ENCODE peak calls at places on chromosome 7, in four cellular contexts. H is K562, Z is GM12878, Y is IMR-90. C is an unnamed sample.

GRCh38 chr7:137772748-137773147 is 74.0 kb downstream of the DGKI start:
- DNase-seq in H (no peak), Z (no peak), Y (peak), C (peak)

GRCh38 chr7:35647171-35647574 is 47.8 kb downstream of the HERPUD2 start:
- DNase-seq in H (peak), Z (no peak), Y (peak), C (peak)

GRCh38 chr7:134448359-134449229 is 10.3 kb downstream of the AKR1B1 start:
- DNase-seq in H (peak), Z (no peak), Y (peak), C (peak)

GRCh38 chr7:107387573-107388219 is 82.2 kb upstream of the GPR22 start:
- DNase-seq in H (peak), Z (no peak), Y (peak), C (peak)

GRCh38 chr7:19119372-19119771 is 1.9 kb upstream of the TWIST1 start:
- DNase-seq in H (no peak), Z (no peak), Y (no peak), C (no peak)

GRCh38 chr7:29881724-29882123 is 75.4 kb downstream of the WIPF3 start:
- DNase-seq in H (no peak), Z (no peak), Y (no peak), C (no peak)

GRCh38 chr7:39587393-39587792 is 21.2 kb downstream of the YAE1 start:
- DNase-seq in H (no peak), Z (no peak), Y (peak), C (no peak)

GRCh38 chr7:16697507-16698199 is 51.7 kb downstream of the BZW2 start:
- DNase-seq in H (no peak), Z (no peak), Y (peak), C (no peak)

GRCh38 chr7:44980393-44981034 is 1.7 kb upstream of the MYO1G start:
- DNase-seq in H (no peak), Z (peak), Y (peak), C (no peak)

GRCh38 chr7:8751557-8752231 is 318.3 kb downstream of the NXPH1 start:
- DNase-seq in H (peak), Z (no peak), Y (no peak), C (no peak)

GRCh38 chr7:154744861-154745258 is 258.1 kb downstream of the PAXIP1 start:
- DNase-seq in H (no peak), Z (no peak), Y (no peak), C (no peak)

GRCh38 chr7:132402096-132402495 is 174.2 kb downstream of the PLXNA4 start:
- DNase-seq in H (no peak), Z (no peak), Y (no peak), C (no peak)

GRCh38 chr7:45576249-45576929 is 2.2 kb downstream of the ADCY1 start:
- DNase-seq in H (no peak), Z (no peak), Y (no peak), C (no peak)

GRCh38 chr7:106871793-106872571 is 6.9 kb downstream of the PIK3CG start:
- DNase-seq in H (peak), Z (no peak), Y (no peak), C (peak)

GRCh38 chr7:18378989-18379605 is 116.5 kb upstream of the HDAC9 start:
- DNase-seq in H (no peak), Z (no peak), Y (no peak), C (no peak)

GRCh38 chr7:46811529-46811928 is 770.4 kb downstream of the TNS3 start:
- DNase-seq in H (no peak), Z (no peak), Y (peak), C (no peak)

GRCh38 chr7:114488696-114489095 is 74.1 kb downstream of the FOXP2 start:
- DNase-seq in H (no peak), Z (no peak), Y (no peak), C (peak)

GRCh38 chr7:12386237-12386839 is 17.3 kb downstream of the VWDE start:
- DNase-seq in H (peak), Z (no peak), Y (no peak), C (no peak)

GRCh38 chr7:90788057-90788456 is 191.9 kb downstream of the CDK14 start:
- DNase-seq in H (no peak), Z (no peak), Y (peak), C (no peak)

GRCh38 chr7:74525881-74526280 is 72.2 kb downstream of the GTF2IRD1 start:
- DNase-seq in H (no peak), Z (no peak), Y (no peak), C (no peak)

GRCh38 chr7:86653919-86654659 is 10.4 kb downstream of the GRM3 start:
- DNase-seq in H (no peak), Z (no peak), Y (no peak), C (no peak)

GRCh38 chr7:149022961-149023360 is 5.3 kb downstream of the PDIA4 start:
- DNase-seq in H (no peak), Z (no peak), Y (no peak), C (no peak)

GRCh38 chr7:37391791-37392672 is 56.6 kb downstream of the ELMO1 start:
- DNase-seq in H (no peak), Z (no peak), Y (no peak), C (peak)

GRCh38 chr7:143434660-143435059 is 8.6 kb upstream of the TAS2R60 start:
- DNase-seq in H (peak), Z (no peak), Y (peak), C (no peak)

GRCh38 chr7:143433759-143434158 is 9.5 kb upstream of the TAS2R60 start:
- DNase-seq in H (no peak), Z (no peak), Y (no peak), C (peak)

GRCh38 chr7:143435266-143435665 is 8.0 kb upstream of the TAS2R60 start:
- DNase-seq in H (no peak), Z (no peak), Y (no peak), C (no peak)

GRCh38 chr7:143436539-143436938 is 6.7 kb upstream of the TAS2R60 start:
- DNase-seq in H (no peak), Z (no peak), Y (no peak), C (no peak)

DNA sequence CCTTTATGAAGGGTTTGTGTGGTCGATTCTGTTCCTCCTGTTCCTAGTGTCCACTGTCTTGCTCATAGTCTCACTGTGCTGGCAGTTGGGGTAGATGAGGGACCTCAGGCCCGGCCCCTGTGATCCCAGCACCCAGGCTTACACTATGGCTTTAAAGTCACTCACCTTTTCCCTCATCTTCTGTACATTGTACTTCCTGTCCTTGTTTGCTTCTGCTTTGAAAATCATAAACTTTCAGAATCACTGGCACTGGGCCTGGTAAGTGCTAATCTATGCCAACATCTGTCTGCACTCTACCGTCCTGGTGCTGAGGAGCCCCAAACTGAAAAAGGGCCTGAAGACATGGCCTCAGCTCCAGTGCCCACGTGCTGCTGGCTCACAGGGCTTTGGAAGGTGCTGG is 5.7 kb upstream of the TAS2R60 start:
- DNase-seq in H (no peak), Z (no peak), Y (no peak), C (peak)
- TF ChIP-seq FOS in H (no peak), Z (no peak), Y (no peak), C (no peak)

GRCh38 chr7:139914306-139914747 is 85.3 kb downstream of the TBXAS1 start:
- DNase-seq in H (peak), Z (no peak), Y (peak), C (peak)

GRCh38 chr7:139913555-139914135 is 84.6 kb downstream of the TBXAS1 start:
- DNase-seq in H (no peak), Z (no peak), Y (no peak), C (no peak)

GRCh38 chr7:139915301-139915863 is 86.3 kb downstream of the TBXAS1 start:
- DNase-seq in H (no peak), Z (no peak), Y (peak), C (no peak)

GRCh38 chr7:139915864-139916716 is 87.0 kb downstream of the TBXAS1 start:
- DNase-seq in H (peak), Z (peak), Y (peak), C (peak)

GRCh38 chr7:139914861-139915300 is 85.8 kb downstream of the TBXAS1 start:
- DNase-seq in H (no peak), Z (no peak), Y (peak), C (peak)
- TF ChIP-seq FOS in H (no peak), Z (no peak), Y (no peak), C (no peak)

GRCh38 chr7:27958933-27959548 is 219.1 kb downstream of the TAX1BP1 start:
- DNase-seq in H (no peak), Z (no peak), Y (no peak), C (no peak)

GRCh38 chr7:27960415-27960814 is 220.2 kb downstream of the JAZF1 start:
- DNase-seq in H (no peak), Z (no peak), Y (no peak), C (no peak)

GRCh38 chr7:27962250-27962649 is 218.3 kb downstream of the JAZF1 start:
- DNase-seq in H (no peak), Z (no peak), Y (peak), C (no peak)

GRCh38 chr7:27964840-27965239 is 215.8 kb downstream of the JAZF1 start:
- DNase-seq in H (no peak), Z (no peak), Y (no peak), C (no peak)

DNA sequence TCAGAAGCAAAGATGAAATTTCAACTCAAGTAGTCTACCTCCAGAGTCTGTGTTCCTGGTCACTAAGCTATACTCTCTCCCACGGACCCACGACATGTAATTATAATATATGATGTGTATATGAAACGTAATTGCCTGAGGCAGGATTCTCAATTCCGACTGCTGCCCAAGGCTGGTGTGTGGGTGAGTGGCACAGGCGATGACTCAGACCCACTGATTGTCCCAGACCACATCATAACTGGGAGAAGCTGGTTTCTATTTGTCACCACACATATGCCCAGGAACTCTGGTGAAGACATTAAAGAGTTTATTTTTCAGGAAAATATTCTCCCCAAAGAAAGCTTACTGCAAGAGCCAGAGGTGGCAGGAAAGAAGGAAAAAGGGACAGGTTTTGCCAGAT is 219.3 kb downstream of the JAZF1 start:
- DNase-seq in H (no peak), Z (no peak), Y (peak), C (no peak)
- TF ChIP-seq FOS in H (no peak), Z (no peak), Y (peak), C (peak)

DNA sequence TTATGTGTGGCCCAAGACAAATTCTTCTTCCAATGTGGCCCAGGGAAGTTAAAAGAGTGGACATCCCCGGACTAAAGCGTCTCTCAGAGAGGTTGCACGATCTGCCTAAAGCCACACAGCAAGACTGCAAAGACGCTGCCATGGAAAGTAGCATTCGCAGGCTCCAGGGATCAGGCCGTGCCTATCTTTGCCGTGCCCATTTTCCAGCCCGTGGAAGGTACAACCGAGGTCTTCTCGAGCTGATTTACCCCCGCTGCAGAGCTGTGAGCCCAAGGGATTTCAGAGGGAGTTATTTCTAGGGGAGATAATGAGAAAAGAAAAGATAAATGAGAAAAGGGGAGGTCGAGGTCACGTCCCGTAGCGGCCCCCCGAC is 1.0 kb upstream of the NYAP1 start:
- DNase-seq in H (no peak), Z (no peak), Y (no peak), C (no peak)
- TF ChIP-seq FOS in H (no peak), Z (no peak), Y (no peak), C (no peak)

DNA sequence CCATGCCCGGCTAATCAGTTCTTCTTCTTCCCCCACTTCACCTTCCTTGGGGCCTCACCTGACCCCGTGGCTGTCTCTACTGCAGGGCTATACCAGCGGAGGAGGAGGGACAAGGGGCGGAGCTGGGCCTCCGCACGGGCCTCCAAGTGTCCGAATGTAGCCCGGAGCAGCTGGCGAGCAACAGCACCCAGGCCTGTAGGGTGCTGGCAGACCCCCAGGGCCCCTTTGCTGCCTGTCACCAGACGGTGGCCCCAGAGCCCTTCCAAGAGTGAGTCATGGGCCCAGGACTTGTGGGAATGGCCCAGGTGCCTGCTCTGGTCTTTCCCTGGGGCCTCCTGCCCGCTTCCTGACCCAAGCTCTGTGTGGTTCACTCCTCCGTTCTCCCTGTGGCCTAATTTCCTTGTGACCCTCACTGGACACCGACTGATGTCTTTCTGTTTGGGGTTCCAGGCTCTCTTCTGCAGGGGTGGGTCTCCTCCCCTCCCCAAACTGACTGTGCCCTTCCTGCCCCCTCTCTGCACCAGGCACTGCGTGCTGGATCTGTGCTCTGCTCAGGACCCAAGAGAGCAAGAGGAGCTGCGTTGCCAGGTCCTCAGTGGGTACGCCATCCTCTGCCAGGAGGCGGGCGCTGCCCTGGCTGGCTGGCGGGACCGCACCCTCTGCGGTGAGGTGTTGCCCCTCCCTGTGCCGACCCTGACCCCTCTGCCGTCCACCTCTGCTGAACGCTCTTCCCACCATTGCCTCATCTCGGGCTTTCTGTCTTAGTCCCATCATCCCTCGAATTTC is 35.2 kb downstream of the EPHB4 start:
- DNase-seq in H (no peak), Z (no peak), Y (no peak), C (no peak)
- TF ChIP-seq FOS in H (no peak), Z (no peak), Y (no peak), C (no peak)

DNA sequence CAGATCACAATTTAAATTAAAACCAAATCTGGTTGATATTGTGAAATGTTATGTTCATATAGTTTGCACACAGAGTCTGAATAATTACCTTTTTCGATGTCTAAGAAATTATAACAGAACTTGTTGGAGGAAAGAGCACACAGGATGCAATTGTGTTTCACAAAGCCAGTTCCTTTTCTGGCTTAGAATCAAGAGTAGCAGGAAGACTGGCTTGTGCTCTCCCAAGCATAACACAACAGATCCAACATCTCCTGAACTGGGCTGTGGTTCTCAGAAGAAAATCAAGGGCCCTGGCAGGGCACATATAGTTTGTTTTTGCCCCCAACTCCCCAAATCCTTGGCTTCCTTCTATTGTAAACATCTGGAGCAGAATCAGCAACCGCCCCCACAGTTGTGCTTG is 62.7 kb downstream of the LRRC4 start:
- DNase-seq in H (no peak), Z (no peak), Y (no peak), C (peak)
- TF ChIP-seq FOS in H (no peak), Z (no peak), Y (no peak), C (no peak)

DNA sequence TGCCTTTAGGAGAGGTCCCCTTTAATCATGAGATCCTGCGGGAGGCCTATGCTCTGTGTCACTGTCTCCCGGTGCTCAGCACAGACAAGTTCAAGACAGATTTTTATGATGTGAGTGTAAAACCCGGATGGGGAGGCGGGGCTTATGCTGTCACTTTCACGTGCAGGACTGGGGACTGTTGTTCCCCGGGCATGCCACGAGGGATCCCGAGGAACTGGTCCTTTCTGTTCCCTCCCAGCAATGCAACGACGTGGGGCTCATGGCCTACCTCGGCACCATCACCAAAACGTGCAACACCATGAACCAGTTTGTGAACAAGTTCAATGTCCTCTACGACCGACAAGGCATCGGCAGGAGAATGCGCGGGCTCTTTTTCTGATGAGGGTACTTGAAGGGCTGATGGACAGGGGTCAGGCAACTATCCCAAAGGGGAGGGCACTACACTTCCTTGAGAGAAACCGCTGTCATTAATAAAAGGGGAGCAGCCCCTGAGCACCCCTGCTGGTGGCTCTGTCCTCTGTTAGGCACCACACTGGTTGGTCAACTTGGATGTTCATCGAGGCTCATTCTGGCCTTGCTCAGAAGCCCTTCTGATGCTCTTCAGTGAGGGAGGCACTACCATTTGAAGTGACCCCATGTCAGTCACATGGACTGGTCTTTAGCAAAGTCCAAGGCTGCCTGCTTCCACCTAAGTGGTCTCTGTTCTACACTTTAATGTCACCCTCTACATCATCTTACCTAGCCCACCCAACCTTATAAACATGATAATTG is 2.8 kb downstream of the COPS6 start:
- DNase-seq in H (peak), Z (no peak), Y (peak), C (no peak)
- TF ChIP-seq FOS in H (no peak), Z (no peak), Y (no peak), C (no peak)

DNA sequence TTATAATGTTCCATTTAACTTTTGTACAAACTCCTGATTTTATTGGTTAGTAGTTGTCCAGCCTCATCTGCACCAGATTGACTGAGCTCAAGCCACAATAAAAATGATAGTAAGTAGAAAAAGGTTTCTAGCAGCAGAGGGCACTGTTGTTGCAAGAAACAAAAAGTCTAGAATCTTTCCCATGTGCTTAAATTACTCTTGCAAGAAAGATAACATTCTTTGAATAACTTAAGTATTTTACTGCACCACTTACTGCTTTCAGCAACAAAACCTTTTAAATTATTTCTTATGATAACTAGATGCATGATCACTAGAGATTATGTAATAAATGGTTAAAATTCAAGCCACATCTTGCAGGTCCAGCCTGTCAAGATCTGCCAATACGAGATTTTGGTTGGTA is 27.0 kb downstream of the LMOD2 start:
- DNase-seq in H (peak), Z (no peak), Y (peak), C (peak)
- TF ChIP-seq FOS in H (no peak), Z (no peak), Y (no peak), C (no peak)

DNA sequence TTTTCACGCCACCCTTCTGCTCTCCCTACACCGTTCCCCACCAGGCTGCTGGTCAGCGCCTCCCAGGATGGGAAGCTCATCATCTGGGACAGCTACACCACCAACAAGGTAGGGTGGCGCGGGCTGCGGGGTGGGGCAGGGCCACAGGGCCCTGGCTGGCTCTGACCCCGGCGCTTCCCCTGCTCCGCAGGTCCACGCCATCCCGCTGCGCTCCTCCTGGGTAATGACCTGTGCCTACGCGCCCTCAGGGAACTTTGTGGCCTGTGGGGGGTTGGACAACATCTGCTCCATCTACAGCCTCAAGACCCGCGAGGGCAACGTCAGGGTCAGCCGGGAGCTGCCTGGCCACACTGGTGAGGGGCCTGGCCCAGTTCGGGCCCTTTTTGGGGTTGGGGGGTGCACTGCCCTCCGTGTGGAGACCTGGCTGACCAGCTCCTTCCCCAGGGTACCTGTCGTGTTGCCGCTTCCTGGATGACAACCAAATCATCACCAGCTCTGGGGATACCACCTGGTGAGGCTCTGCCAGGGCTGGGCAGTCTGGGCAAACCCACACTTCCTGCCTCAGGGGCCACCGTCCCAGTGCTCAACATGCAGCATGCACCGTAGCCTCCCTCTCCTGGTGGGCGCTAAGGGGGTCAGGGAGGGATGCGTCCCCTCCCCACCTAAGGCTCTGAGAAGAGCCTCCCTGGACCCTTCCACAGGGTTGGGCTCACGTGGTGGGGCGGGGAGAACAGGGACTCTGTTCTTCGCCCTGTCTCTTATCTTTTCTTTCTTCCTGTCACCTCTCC is 4.0 kb downstream of the GNB2 start:
- DNase-seq in H (no peak), Z (no peak), Y (no peak), C (no peak)
- TF ChIP-seq FOS in H (no peak), Z (no peak), Y (no peak), C (no peak)